ENCODE peak calls at places on chromosome 9, in eight cellular contexts. P, A, S, R, U, O, B and G are unnamed samples.

GRCh38 chr9:99056876-99057664 is 47.8 kb upstream of the TGFBR1 start:
- DNase-seq in R (peak; percentile 64), A (no peak), O (no peak), P (peak; percentile 53), U (no peak), B (no peak), S (peak; percentile 76), G (no peak)

GRCh38 chr9:136309101-136309801 is 5.4 kb upstream of the CCDC187 start:
- DNase-seq in U (no peak), P (no peak), A (no peak), S (no peak), R (no peak), O (no peak), B (no peak), G (no peak)

GRCh38 chr9:83196946-83197345 is 134.0 kb upstream of the RASEF start:
- DNase-seq in S (no peak), O (no peak), U (no peak), P (no peak), R (no peak), A (no peak), B (no peak), G (no peak)

GRCh38 chr9:76818271-76818670 is 54.0 kb downstream of the PCA3 start:
- DNase-seq in U (peak; percentile 10), A (no peak), P (peak; percentile 86), S (peak; percentile 92), R (peak; percentile 92), B (peak; percentile 41), O (no peak), G (peak; percentile 97)

GRCh38 chr9:125795970-125796596 is 48.9 kb downstream of the PBX3 start:
- DNase-seq in A (no peak), R (no peak), O (no peak), U (no peak), P (no peak), B (no peak), S (no peak), G (no peak)

GRCh38 chr9:95204710-95205109 is 112.8 kb downstream of the FANCC start:
- DNase-seq in P (no peak), A (no peak), S (no peak), R (no peak), O (no peak), B (no peak), U (no peak), G (peak; percentile 83)

GRCh38 chr9:130330202-130330601 is 64.6 kb downstream of the HMCN2 start:
- DNase-seq in O (no peak), U (no peak), B (no peak), R (no peak), P (no peak), S (no peak), A (no peak), G (no peak)

GRCh38 chr9:29750062-29750461 is 2176.8 kb upstream of the C9orf72 start:
- DNase-seq in S (no peak), A (no peak), B (no peak), P (no peak), O (no peak), U (no peak), R (no peak), G (peak; percentile 0)

GRCh38 chr9:135281151-135281550 is 193.7 kb downstream of the OLFM1 start:
- DNase-seq in P (no peak), B (no peak), R (no peak), A (no peak), O (no peak), U (no peak), S (no peak), G (no peak)

GRCh38 chr9:21070171-21070571 is 7.6 kb downstream of the IFNB1 start:
- DNase-seq in S (peak; percentile 85), B (peak; percentile 71), R (peak; percentile 74), O (no peak), U (no peak), P (peak; percentile 84), A (no peak), G (peak; percentile 88)

GRCh38 chr9:136728080-136728547 is 14.6 kb downstream of the LCN10 start:
- DNase-seq in U (peak; percentile 95), O (peak; percentile 90), A (peak; percentile 86), B (peak; percentile 90), R (peak; percentile 77), P (peak; percentile 18), S (peak; percentile 52), G (peak; percentile 34)

GRCh38 chr9:114092336-114092735 is 6.8 kb downstream of the KIF12 start:
- DNase-seq in O (no peak), R (no peak), U (no peak), S (no peak), B (no peak), A (no peak), P (no peak), G (no peak)

GRCh38 chr9:7320139-7320538 is 479.4 kb downstream of the DMAC1 start:
- DNase-seq in O (no peak), B (no peak), S (peak; percentile 89), P (peak; percentile 90), R (peak; percentile 1), A (no peak), U (peak; percentile 4), G (peak; percentile 81)

GRCh38 chr9:126819482-126819881 is 14.6 kb downstream of the ZBTB43 start:
- DNase-seq in R (no peak), O (no peak), U (no peak), P (no peak), A (no peak), B (no peak), S (no peak), G (no peak)

GRCh38 chr9:111148994-111149759 is 110.9 kb upstream of the LPAR1 start:
- DNase-seq in S (no peak), P (no peak), A (no peak), O (no peak), B (no peak), R (peak; percentile 19), U (no peak), G (no peak)

GRCh38 chr9:21974230-21974541 is 20.0 kb downstream of the CDKN2A start:
- DNase-seq in O (no peak), A (no peak), P (no peak), B (no peak), U (no peak), R (no peak), S (no peak), G (no peak)

DNA sequence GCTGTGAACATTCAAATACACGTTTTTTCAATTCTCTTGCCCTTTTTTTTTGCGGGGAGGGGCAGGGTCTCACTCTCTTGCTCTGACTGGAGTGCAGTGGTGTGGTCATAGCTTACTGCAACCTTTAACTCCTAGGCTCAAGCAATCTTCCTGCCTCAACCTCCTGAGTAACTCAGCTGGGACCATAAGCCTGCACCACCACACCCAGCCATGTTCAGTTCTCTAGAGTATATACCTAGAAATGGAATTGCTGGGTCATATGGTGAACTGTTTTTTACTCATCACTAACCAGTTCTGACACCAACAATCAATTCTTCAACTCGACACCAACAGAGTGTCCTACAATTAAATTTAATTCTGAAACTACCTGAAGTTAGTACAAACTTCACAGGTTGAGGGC is 85.5 kb upstream of the ZNF169 start:
- DNase-seq in B (no peak), R (no peak), A (no peak), U (no peak), O (no peak), S (no peak), P (no peak), G (no peak)
- H3K4me3 ChIP-seq in B (no peak overlapping the region), R (no peak overlapping the region), A (no peak overlapping the region), U (no peak overlapping the region), O (no peak overlapping the region), S (no peak overlapping the region), P (no peak overlapping the region), G (no peak overlapping the region)

DNA sequence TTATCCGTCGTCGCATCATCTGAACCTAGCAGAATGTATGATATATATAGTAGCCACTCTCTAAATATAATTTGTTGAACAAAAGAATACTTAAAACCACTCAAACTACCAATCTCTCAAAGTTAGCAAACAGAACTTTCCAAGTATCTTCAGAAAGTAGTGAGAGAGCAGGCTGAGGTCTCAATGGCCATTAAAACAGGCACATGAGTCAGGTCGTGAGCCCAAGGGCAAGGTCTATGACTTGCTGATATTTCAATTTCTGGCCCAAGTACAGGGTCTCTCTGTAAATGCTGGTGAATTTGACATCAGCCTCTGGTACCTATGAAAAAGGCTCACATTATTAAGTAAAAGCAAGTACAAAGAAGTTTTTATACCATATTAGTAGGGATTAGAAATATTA is 95.1 kb downstream of the GPR21 start:
- DNase-seq in R (no peak), U (no peak), S (no peak), O (no peak), A (no peak), B (no peak), P (no peak), G (no peak)
- H3K4me3 ChIP-seq in R (no peak overlapping the region), U (no peak overlapping the region), S (no peak overlapping the region), O (no peak overlapping the region), A (no peak overlapping the region), B (no peak overlapping the region), P (no peak overlapping the region), G (no peak overlapping the region)

DNA sequence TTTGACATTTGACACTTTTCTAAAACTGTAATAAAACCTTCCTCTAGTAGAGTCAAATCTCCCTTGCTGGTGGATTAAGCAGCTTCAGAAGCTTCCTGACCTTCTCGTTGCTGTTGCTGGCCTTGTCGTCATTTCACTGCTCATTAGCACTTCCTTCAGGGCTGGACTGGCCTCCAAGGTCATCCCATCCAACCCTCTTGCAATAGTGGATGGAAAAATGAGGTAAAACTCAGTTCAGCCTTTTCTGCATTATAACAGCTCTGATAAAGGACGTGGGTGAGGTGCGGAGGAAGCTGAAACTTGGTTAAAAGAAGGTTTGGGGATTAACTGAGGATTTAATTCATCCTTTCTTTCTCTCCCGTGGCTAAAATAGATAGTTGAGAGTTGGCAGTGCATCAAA is 1.0 kb upstream of the ADAMTSL1 start:
- DNase-seq in U (no peak), B (peak; percentile 62), R (no peak), P (no peak), O (no peak), S (no peak), A (no peak), G (no peak)
- H3K4me3 ChIP-seq in U (no peak overlapping the region), B (no peak overlapping the region), R (no peak overlapping the region), P (no peak overlapping the region), O (no peak overlapping the region), S (no peak overlapping the region), A (no peak overlapping the region), G (no peak overlapping the region)

GRCh38 chr9:35001803-35002502 is 12.4 kb downstream of the DNAJB5 start:
- DNase-seq in R (peak; percentile 72), P (no peak), U (peak; percentile 49), S (no peak), B (no peak), A (no peak), O (no peak), G (no peak)

GRCh38 chr9:35002623-35003022 is 13.1 kb downstream of the DNAJB5 start:
- DNase-seq in O (no peak), B (no peak), S (no peak), U (no peak), P (no peak), R (no peak), A (no peak), G (no peak)

GRCh38 chr9:34999576-34999975 is 10.0 kb downstream of the DNAJB5 start:
- DNase-seq in P (no peak), O (no peak), S (no peak), R (no peak), U (no peak), A (no peak), B (no peak), G (no peak)

GRCh38 chr9:35000535-35001284 is 11.2 kb downstream of the DNAJB5 start:
- DNase-seq in S (peak; percentile 27), O (no peak), P (peak; percentile 37), U (peak; percentile 57), A (no peak), R (peak; percentile 88), B (no peak), G (no peak)

DNA sequence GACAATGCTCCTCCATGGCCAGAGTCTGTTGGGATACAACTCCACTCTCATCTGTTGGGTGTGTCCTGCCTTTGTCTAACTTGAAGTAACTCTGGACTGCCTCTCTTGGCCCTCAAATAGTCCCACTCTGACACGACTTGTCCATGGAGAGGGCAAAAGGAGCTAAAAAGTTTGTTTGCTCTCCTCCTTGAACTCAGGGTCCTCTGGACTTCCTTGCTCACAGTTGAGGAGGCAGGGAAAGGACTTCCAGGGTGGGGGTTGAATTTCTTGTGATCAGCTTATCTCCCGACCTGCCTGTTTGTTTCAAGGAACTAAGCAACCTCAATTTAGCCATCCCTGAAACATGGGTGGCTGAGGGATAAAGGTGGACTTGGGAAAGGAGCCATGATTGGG is 11.7 kb downstream of the DNAJB5 start:
- DNase-seq in S (no peak), U (no peak), A (no peak), O (no peak), R (no peak), P (no peak), B (no peak), G (no peak)
- H3K4me3 ChIP-seq in S (no peak overlapping the region), U (no peak overlapping the region), A (no peak overlapping the region), O (no peak overlapping the region), R (peak overlapping the region; percentile 31), P (no peak overlapping the region), B (no peak overlapping the region), G (no peak overlapping the region)